ENCODE peak calls at places on chromosomes 1 and 21, in nine cellular contexts. One of them, this sample, is unnamed.

GRCh38 chr1:33099290-33100118 is 18.6 kb downstream of the AZIN2 start:
- DNase-seq in Panc1: peak; percentile 83
- DNase-seq in K562: no peak
- DNase-seq in sigmoid colon: no peak
- DNase-seq in upper lobe of left lung: peak; percentile 80
- DNase-seq in endothelial cell of umbilical vein: no peak
- DNase-seq in prostate gland: peak; percentile 20
- DNase-seq in spleen: peak; percentile 83
- DNase-seq in transverse colon: peak; percentile 63
- DNase-seq in this sample: no peak

GRCh38 chr1:55707196-55707595 is 492.0 kb upstream of the USP24 start:
- DNase-seq in Panc1: no peak
- DNase-seq in K562: no peak
- DNase-seq in sigmoid colon: no peak
- DNase-seq in upper lobe of left lung: no peak
- DNase-seq in endothelial cell of umbilical vein: no peak
- DNase-seq in prostate gland: no peak
- DNase-seq in spleen: no peak
- DNase-seq in transverse colon: no peak
- DNase-seq in this sample: no peak

GRCh38 chr1:157301477-157302198 is 163.4 kb upstream of the ETV3 start:
- DNase-seq in Panc1: no peak
- DNase-seq in K562: no peak
- DNase-seq in sigmoid colon: no peak
- DNase-seq in upper lobe of left lung: no peak
- DNase-seq in endothelial cell of umbilical vein: no peak
- DNase-seq in prostate gland: no peak
- DNase-seq in spleen: no peak
- DNase-seq in transverse colon: no peak
- DNase-seq in this sample: no peak

GRCh38 chr1:115632251-115633026 is 9.3 kb upstream of the VANGL1 start:
- DNase-seq in Panc1: no peak
- DNase-seq in K562: no peak
- DNase-seq in sigmoid colon: no peak
- DNase-seq in upper lobe of left lung: no peak
- DNase-seq in endothelial cell of umbilical vein: no peak
- DNase-seq in prostate gland: no peak
- DNase-seq in spleen: no peak
- DNase-seq in transverse colon: no peak
- DNase-seq in this sample: no peak

GRCh38 chr1:22832414-22832786 is 121.8 kb downstream of the EPHB2 start:
- DNase-seq in Panc1: no peak
- DNase-seq in K562: no peak
- DNase-seq in sigmoid colon: no peak
- DNase-seq in upper lobe of left lung: no peak
- DNase-seq in endothelial cell of umbilical vein: no peak
- DNase-seq in prostate gland: no peak
- DNase-seq in spleen: peak; percentile 18
- DNase-seq in transverse colon: no peak
- DNase-seq in this sample: no peak

GRCh38 chr1:116531917-116532316 is 38.9 kb downstream of the CD58 start:
- DNase-seq in Panc1: no peak
- DNase-seq in K562: no peak
- DNase-seq in sigmoid colon: no peak
- DNase-seq in upper lobe of left lung: no peak
- DNase-seq in endothelial cell of umbilical vein: no peak
- DNase-seq in prostate gland: no peak
- DNase-seq in spleen: no peak
- DNase-seq in transverse colon: no peak
- DNase-seq in this sample: no peak

GRCh38 chr1:16324456-16324890 is 27.8 kb downstream of the FBXO42 start:
- DNase-seq in Panc1: peak; percentile 13
- DNase-seq in K562: no peak
- DNase-seq in sigmoid colon: no peak
- DNase-seq in upper lobe of left lung: peak; percentile 66
- DNase-seq in endothelial cell of umbilical vein: peak; percentile 53
- DNase-seq in prostate gland: peak; percentile 18
- DNase-seq in spleen: no peak
- DNase-seq in transverse colon: no peak
- DNase-seq in this sample: peak; percentile 33

GRCh38 chr1:162856260-162856659 is 4.7 kb downstream of the CCDC190 start:
- DNase-seq in Panc1: no peak
- DNase-seq in K562: no peak
- DNase-seq in sigmoid colon: no peak
- DNase-seq in upper lobe of left lung: no peak
- DNase-seq in endothelial cell of umbilical vein: peak; percentile 91
- DNase-seq in prostate gland: no peak
- DNase-seq in spleen: no peak
- DNase-seq in transverse colon: no peak
- DNase-seq in this sample: no peak

GRCh38 chr1:31396633-31397351 is 16.2 kb upstream of the SERINC2 start:
- DNase-seq in Panc1: no peak
- DNase-seq in K562: no peak
- DNase-seq in sigmoid colon: no peak
- DNase-seq in upper lobe of left lung: no peak
- DNase-seq in endothelial cell of umbilical vein: no peak
- DNase-seq in prostate gland: no peak
- DNase-seq in spleen: no peak
- DNase-seq in transverse colon: no peak
- DNase-seq in this sample: no peak

GRCh38 chr1:1230656-1231399 is 973 bp downstream of the SDF4 start:
- DNase-seq in Panc1: no peak
- DNase-seq in K562: peak; percentile 68
- DNase-seq in sigmoid colon: no peak
- DNase-seq in upper lobe of left lung: no peak
- DNase-seq in endothelial cell of umbilical vein: peak; percentile 55
- DNase-seq in prostate gland: no peak
- DNase-seq in spleen: no peak
- DNase-seq in transverse colon: peak; percentile 65
- DNase-seq in this sample: no peak

GRCh38 chr1:206782448-206782847 is 10.2 kb upstream of the IL10 start:
- DNase-seq in Panc1: no peak
- DNase-seq in K562: no peak
- DNase-seq in sigmoid colon: no peak
- DNase-seq in upper lobe of left lung: no peak
- DNase-seq in endothelial cell of umbilical vein: no peak
- DNase-seq in prostate gland: no peak
- DNase-seq in spleen: no peak
- DNase-seq in transverse colon: no peak
- DNase-seq in this sample: no peak

GRCh38 chr1:64744492-64745180 is at the start of gene RAVER2:
- DNase-seq in Panc1: no peak
- DNase-seq in K562: peak; percentile 64
- DNase-seq in sigmoid colon: peak; percentile 87
- DNase-seq in upper lobe of left lung: peak; percentile 80
- DNase-seq in endothelial cell of umbilical vein: peak; percentile 56
- DNase-seq in prostate gland: peak; percentile 84
- DNase-seq in spleen: peak; percentile 91
- DNase-seq in transverse colon: peak; percentile 86
- DNase-seq in this sample: peak; percentile 83
- TF ChIP-seq POLR2AphosphoS5 in Panc1: peak; percentile 48
- TF ChIP-seq POLR2AphosphoS5 in K562: no peak
- TF ChIP-seq POLR2AphosphoS5 in sigmoid colon: no peak
- TF ChIP-seq POLR2AphosphoS5 in upper lobe of left lung: no peak
- TF ChIP-seq POLR2AphosphoS5 in endothelial cell of umbilical vein: no peak
- TF ChIP-seq POLR2AphosphoS5 in prostate gland: no peak
- TF ChIP-seq POLR2AphosphoS5 in spleen: peak; percentile 57
- TF ChIP-seq POLR2AphosphoS5 in transverse colon: no peak
- TF ChIP-seq POLR2AphosphoS5 in this sample: peak; percentile 13

GRCh38 chr1:228259951-228260350 is 52.1 kb downstream of the OBSCN start:
- DNase-seq in Panc1: no peak
- DNase-seq in K562: peak; percentile 56
- DNase-seq in sigmoid colon: no peak
- DNase-seq in upper lobe of left lung: no peak
- DNase-seq in endothelial cell of umbilical vein: no peak
- DNase-seq in prostate gland: no peak
- DNase-seq in spleen: no peak
- DNase-seq in transverse colon: no peak
- DNase-seq in this sample: no peak
- TF ChIP-seq CTCF in Panc1: peak; percentile 51
- TF ChIP-seq CTCF in K562: peak; percentile 62
- TF ChIP-seq CTCF in sigmoid colon: no peak
- TF ChIP-seq CTCF in upper lobe of left lung: no peak
- TF ChIP-seq CTCF in endothelial cell of umbilical vein: no peak
- TF ChIP-seq CTCF in prostate gland: no peak
- TF ChIP-seq CTCF in spleen: no peak
- TF ChIP-seq CTCF in transverse colon: no peak
- TF ChIP-seq CTCF in this sample: no peak

GRCh38 chr1:160619742-160620277 is 27.0 kb downstream of the SLAMF1 start:
- DNase-seq in Panc1: no peak
- DNase-seq in K562: no peak
- DNase-seq in sigmoid colon: no peak
- DNase-seq in upper lobe of left lung: no peak
- DNase-seq in endothelial cell of umbilical vein: no peak
- DNase-seq in prostate gland: no peak
- DNase-seq in spleen: no peak
- DNase-seq in transverse colon: no peak
- DNase-seq in this sample: no peak

GRCh38 chr1:160623860-160624259 is 23.0 kb downstream of the SLAMF1 start:
- DNase-seq in Panc1: no peak
- DNase-seq in K562: no peak
- DNase-seq in sigmoid colon: no peak
- DNase-seq in upper lobe of left lung: no peak
- DNase-seq in endothelial cell of umbilical vein: no peak
- DNase-seq in prostate gland: no peak
- DNase-seq in spleen: no peak
- DNase-seq in transverse colon: no peak
- DNase-seq in this sample: no peak

GRCh38 chr1:160620942-160621632 is 25.8 kb downstream of the SLAMF1 start:
- DNase-seq in Panc1: no peak
- DNase-seq in K562: no peak
- DNase-seq in sigmoid colon: no peak
- DNase-seq in upper lobe of left lung: no peak
- DNase-seq in endothelial cell of umbilical vein: no peak
- DNase-seq in prostate gland: no peak
- DNase-seq in spleen: no peak
- DNase-seq in transverse colon: no peak
- DNase-seq in this sample: no peak

GRCh38 chr1:160622885-160623633 is 23.8 kb downstream of the SLAMF1 start:
- DNase-seq in Panc1: no peak
- DNase-seq in K562: no peak
- DNase-seq in sigmoid colon: no peak
- DNase-seq in upper lobe of left lung: no peak
- DNase-seq in endothelial cell of umbilical vein: no peak
- DNase-seq in prostate gland: no peak
- DNase-seq in spleen: no peak
- DNase-seq in transverse colon: no peak
- DNase-seq in this sample: no peak

GRCh38 chr1:160621633-160622413 is 25.0 kb downstream of the SLAMF1 start:
- DNase-seq in Panc1: no peak
- DNase-seq in K562: no peak
- DNase-seq in sigmoid colon: no peak
- DNase-seq in upper lobe of left lung: no peak
- DNase-seq in endothelial cell of umbilical vein: no peak
- DNase-seq in prostate gland: no peak
- DNase-seq in spleen: no peak
- DNase-seq in transverse colon: no peak
- DNase-seq in this sample: no peak
- TF ChIP-seq POLR2AphosphoS5 in Panc1: no peak
- TF ChIP-seq POLR2AphosphoS5 in K562: no peak
- TF ChIP-seq POLR2AphosphoS5 in sigmoid colon: no peak
- TF ChIP-seq POLR2AphosphoS5 in upper lobe of left lung: no peak
- TF ChIP-seq POLR2AphosphoS5 in endothelial cell of umbilical vein: no peak
- TF ChIP-seq POLR2AphosphoS5 in prostate gland: no peak
- TF ChIP-seq POLR2AphosphoS5 in spleen: no peak
- TF ChIP-seq POLR2AphosphoS5 in transverse colon: no peak
- TF ChIP-seq POLR2AphosphoS5 in this sample: no peak

GRCh38 chr21:33684923-33685560 is 42.7 kb downstream of the ITSN1 start:
- DNase-seq in Panc1: no peak
- DNase-seq in K562: no peak
- DNase-seq in sigmoid colon: no peak
- DNase-seq in upper lobe of left lung: no peak
- DNase-seq in endothelial cell of umbilical vein: peak; percentile 79
- DNase-seq in prostate gland: no peak
- DNase-seq in spleen: no peak
- DNase-seq in transverse colon: no peak
- DNase-seq in this sample: no peak

GRCh38 chr21:33685613-33686197 is 43.4 kb downstream of the ITSN1 start:
- DNase-seq in Panc1: no peak
- DNase-seq in K562: no peak
- DNase-seq in sigmoid colon: no peak
- DNase-seq in upper lobe of left lung: no peak
- DNase-seq in endothelial cell of umbilical vein: peak; percentile 82
- DNase-seq in prostate gland: no peak
- DNase-seq in spleen: no peak
- DNase-seq in transverse colon: no peak
- DNase-seq in this sample: no peak

GRCh38 chr21:33686386-33686785 is 44.1 kb downstream of the ITSN1 start:
- DNase-seq in Panc1: no peak
- DNase-seq in K562: no peak
- DNase-seq in sigmoid colon: no peak
- DNase-seq in upper lobe of left lung: no peak
- DNase-seq in endothelial cell of umbilical vein: no peak
- DNase-seq in prostate gland: no peak
- DNase-seq in spleen: no peak
- DNase-seq in transverse colon: no peak
- DNase-seq in this sample: no peak

GRCh38 chr21:33682992-33683627 is 40.8 kb downstream of the ITSN1 start:
- DNase-seq in Panc1: peak; percentile 30
- DNase-seq in K562: no peak
- DNase-seq in sigmoid colon: no peak
- DNase-seq in upper lobe of left lung: no peak
- DNase-seq in endothelial cell of umbilical vein: peak; percentile 90
- DNase-seq in prostate gland: no peak
- DNase-seq in spleen: no peak
- DNase-seq in transverse colon: no peak
- DNase-seq in this sample: no peak

DNA sequence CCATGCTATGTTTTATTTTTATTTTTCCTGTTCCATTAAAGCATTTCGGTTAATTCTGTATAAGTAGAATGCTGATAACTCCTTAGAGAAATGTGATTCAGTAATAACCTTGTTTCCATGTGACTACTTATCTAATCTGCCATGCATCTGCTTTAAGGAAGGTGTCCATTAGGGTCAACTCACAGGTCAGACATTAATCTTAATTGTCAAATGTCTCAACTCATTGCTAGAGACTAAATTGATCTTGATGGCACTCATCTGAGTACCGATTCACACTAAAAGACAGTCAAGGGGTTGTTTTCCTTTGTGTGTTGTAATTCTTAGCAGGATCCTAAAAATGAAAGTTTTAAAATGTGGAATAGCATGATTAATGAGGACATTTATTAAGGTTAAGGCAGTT is 41.8 kb downstream of the ITSN1 start:
- DNase-seq in Panc1: no peak
- DNase-seq in K562: no peak
- DNase-seq in sigmoid colon: no peak
- DNase-seq in upper lobe of left lung: no peak
- DNase-seq in endothelial cell of umbilical vein: peak; percentile 73
- DNase-seq in prostate gland: no peak
- DNase-seq in spleen: no peak
- DNase-seq in transverse colon: no peak
- DNase-seq in this sample: no peak
- TF ChIP-seq CTCF in Panc1: no peak
- TF ChIP-seq CTCF in K562: no peak
- TF ChIP-seq CTCF in sigmoid colon: no peak
- TF ChIP-seq CTCF in upper lobe of left lung: no peak
- TF ChIP-seq CTCF in endothelial cell of umbilical vein: no peak
- TF ChIP-seq CTCF in prostate gland: no peak
- TF ChIP-seq CTCF in spleen: no peak
- TF ChIP-seq CTCF in transverse colon: no peak
- TF ChIP-seq CTCF in this sample: no peak

This sample was measured in suprapubic skin.